ENCODE peak calls at places on chromosomes 11 and 22, in five cellular contexts. Q is K562, A is HepG2, E is SK-N-SH, S is H1. I is an unnamed sample.

GRCh38 chr11:132068556-132068955 is 698.1 kb downstream of the NTM start:
- DNase-seq in A (no peak), Q (no peak), E (no peak), S (no peak), I (no peak)

GRCh38 chr11:3984896-3985295 is 109.7 kb upstream of the RRM1 start:
- DNase-seq in E (peak; percentile 27), S (no peak), Q (peak; percentile 67), A (no peak), I (no peak)

GRCh38 chr11:95082576-95083001 is 7.1 kb upstream of the ENDOD1 start:
- DNase-seq in S (no peak), E (no peak), A (no peak), Q (no peak), I (no peak)

GRCh38 chr11:46529086-46529905 is 64.5 kb downstream of the AMBRA1 start:
- DNase-seq in A (peak; percentile 55), S (peak; percentile 92), E (peak; percentile 83), Q (peak; percentile 90), I (no peak)

GRCh38 chr11:103091024-103091423 is 936 bp downstream of the DCUN1D5 start:
- DNase-seq in E (peak; percentile 25), A (peak; percentile 12), S (no peak), Q (no peak), I (no peak)

GRCh38 chr22:40203568-40203967 is 25.8 kb downstream of the TNRC6B start:
- DNase-seq in Q (no peak), S (no peak), E (no peak), A (no peak), I (no peak)

GRCh38 chr11:33507967-33508366 is 192.7 kb downstream of the C11orf91 start:
- DNase-seq in S (no peak), E (no peak), A (peak; percentile 21), Q (no peak), I (no peak)

GRCh38 chr11:8638300-8638699 is 44.2 kb downstream of the TRIM66 start:
- DNase-seq in Q (peak; percentile 49), A (no peak), E (no peak), S (no peak), I (no peak)

GRCh38 chr11:113365895-113366294 is 21.7 kb upstream of the ANKK1 start:
- DNase-seq in Q (no peak), S (no peak), E (no peak), A (no peak), I (no peak)

GRCh38 chr11:129596361-129596760 is 219.3 kb upstream of the TMEM45B start:
- DNase-seq in S (no peak), E (no peak), Q (no peak), A (no peak), I (no peak)

GRCh38 chr11:126990716-126991480 is 9.7 kb downstream of the KIRREL3 start:
- DNase-seq in S (no peak), A (no peak), Q (no peak), E (no peak), I (no peak)

GRCh38 chr11:43992834-43993637 is 50.6 kb downstream of the C11orf96 start:
- DNase-seq in A (no peak), Q (no peak), E (no peak), S (no peak), I (no peak)

GRCh38 chr11:44746894-44747293 is 20.1 kb downstream of the TSPAN18 start:
- DNase-seq in E (peak; percentile 59), A (no peak), S (no peak), Q (no peak), I (no peak)

GRCh38 chr11:75313457-75314272 is 37.8 kb downstream of the ARRB1 start:
- DNase-seq in E (no peak), Q (peak; percentile 65), A (no peak), S (no peak), I (no peak)

GRCh38 chr11:393219-394033 is 583 bp upstream of the PKP3 start:
- DNase-seq in A (peak; percentile 54), E (no peak), S (no peak), Q (peak; percentile 95), I (no peak)

GRCh38 chr11:58577441-58578135 is 1.3 kb upstream of the ZFP91 start:
- DNase-seq in A (peak; percentile 33), Q (no peak), S (peak; percentile 74), E (no peak), I (peak; percentile 66)

GRCh38 chr11:65811764-65812475 is 21.8 kb upstream of the SNX32 start:
- DNase-seq in A (no peak), S (no peak), Q (no peak), E (no peak), I (no peak)

GRCh38 chr11:110196241-110196754 is 100.1 kb downstream of the RDX start:
- DNase-seq in E (no peak), S (no peak), A (peak; percentile 25), Q (no peak), I (no peak)

GRCh38 chr11:84420261-84420660 is 1134.1 kb upstream of the CCDC90B start:
- DNase-seq in S (no peak), Q (no peak), E (no peak), A (no peak), I (no peak)

GRCh38 chr11:132336781-132337535 is 966.5 kb downstream of the NTM start:
- DNase-seq in S (no peak), E (no peak), Q (no peak), A (no peak), I (no peak)

GRCh38 chr11:105910095-105910715 is 111.8 kb downstream of the MSANTD4 start:
- DNase-seq in A (no peak), E (no peak), Q (no peak), S (no peak), I (no peak)

GRCh38 chr11:30171661-30172060 is 59.2 kb upstream of the FSHB start:
- DNase-seq in E (no peak), A (no peak), Q (no peak), S (no peak), I (no peak)

GRCh38 chr11:60251485-60252207 is 8.7 kb upstream of the MS4A4E start:
- DNase-seq in A (peak; percentile 23), Q (peak; percentile 37), S (no peak), E (peak; percentile 2), I (peak; percentile 59)

GRCh38 chr11:28146123-28146751 is 38.0 kb downstream of the METTL15 start:
- DNase-seq in S (no peak), E (no peak), A (peak; percentile 59), Q (peak; percentile 8), I (no peak)

GRCh38 chr11:130436171-130436570 is 7.8 kb upstream of the ADAMTS8 start:
- DNase-seq in Q (no peak), A (no peak), S (no peak), E (no peak), I (no peak)

DNA sequence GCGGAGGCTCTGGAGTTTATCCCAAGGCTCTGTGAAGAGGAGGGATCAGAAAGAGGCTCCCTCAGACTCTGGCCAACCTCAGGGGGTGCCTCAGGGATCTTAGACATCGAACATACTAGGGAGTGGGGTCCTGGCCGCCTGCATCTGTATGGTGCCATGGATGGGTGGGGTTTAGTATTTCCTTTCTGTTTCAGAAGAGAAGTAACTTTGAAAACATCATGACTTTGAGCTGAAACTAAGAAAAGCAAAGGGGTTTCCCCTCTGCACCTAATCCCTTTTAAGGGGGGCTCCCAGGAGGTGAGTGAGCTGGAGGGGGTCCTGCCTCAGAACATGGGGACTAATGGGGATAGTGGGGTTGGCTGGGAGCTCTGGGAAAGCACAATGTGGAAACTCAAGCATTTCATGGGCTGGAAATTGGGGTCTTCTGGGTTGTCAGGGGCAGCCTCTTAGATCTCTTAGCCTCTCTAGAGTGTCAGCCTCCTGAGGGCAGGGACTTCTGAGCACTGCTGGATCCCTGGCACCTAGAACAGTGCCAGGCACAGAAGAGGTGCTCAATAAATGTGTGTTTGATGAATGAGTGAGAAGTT is 11.8 kb upstream of the SSTR3 start:
- DNase-seq in S (no peak), A (no peak), Q (no peak), E (no peak), I (no peak)
- TF ChIP-seq RFX5 in S (no peak), A (no peak), Q (no peak), E (no peak), I (no peak)

DNA sequence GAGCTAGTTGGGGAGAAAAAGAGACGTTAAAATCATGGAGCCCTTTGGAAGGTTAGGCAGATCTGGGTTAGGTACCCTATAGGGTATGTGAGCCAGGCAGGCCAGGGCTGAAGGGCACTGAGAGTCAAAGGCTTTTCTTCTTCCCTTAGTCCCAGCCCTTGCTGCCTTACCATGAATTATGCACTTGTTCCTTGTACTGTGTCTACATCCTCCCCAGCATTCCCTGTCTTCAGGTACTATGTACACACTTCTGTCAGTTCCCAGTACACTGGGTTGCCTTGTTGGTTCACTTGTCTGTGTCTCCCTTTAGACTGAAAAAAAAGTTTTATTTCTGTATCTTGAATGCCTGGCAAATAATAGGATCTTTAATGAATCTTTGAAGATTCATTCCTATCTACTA is 16.9 kb downstream of the RNF185 start:
- DNase-seq in A (no peak), S (no peak), E (no peak), Q (no peak), I (no peak)
- H3K79me2 ChIP-seq in A (peaks cover 41% of the 10 kb centered on the region), S (no peaks in the 10 kb centered on the region), E (peaks cover 80% of the 10 kb centered on the region), Q (no peaks in the 10 kb centered on the region), I (peaks cover 2% of the 10 kb centered on the region)

GRCh38 chr22:26779108-26779507 is 121.7 kb downstream of the MIAT start:
- DNase-seq in A (no peak), Q (no peak), S (no peak), E (peak; percentile 63), I (no peak)
- TF ChIP-seq RFX5 in A (no peak), Q (no peak), S (no peak), E (no peak), I (no peak)

GRCh38 chr11:83039566-83039965 is 32.1 kb downstream of the RAB30 start:
- DNase-seq in Q (no peak), S (no peak), A (no peak), E (no peak), I (no peak)
- H3K79me2 ChIP-seq in Q (no peaks in the 10 kb centered on the region), S (no peaks in the 10 kb centered on the region), A (peaks cover 4% of the 10 kb centered on the region), E (peaks cover 45% of the 10 kb centered on the region), I (peaks cover 8% of the 10 kb centered on the region)

GRCh38 chr22:49774499-49775151 is 53.0 kb downstream of the BRD1 start:
- DNase-seq in Q (no peak), A (no peak), S (no peak), E (no peak), I (no peak)
- TF ChIP-seq RFX5 in Q (no peak), A (no peak), S (no peak), E (no peak), I (no peak)

GRCh38 chr22:17419348-17419747 is 50.1 kb downstream of the CECR2 start:
- DNase-seq in E (no peak), A (no peak), S (no peak), Q (no peak), I (no peak)
- H3K79me2 ChIP-seq in E (no peaks in the 10 kb centered on the region), A (no peaks in the 10 kb centered on the region), S (peaks cover 97% of the 10 kb centered on the region), Q (no peaks in the 10 kb centered on the region), I (no peaks in the 10 kb centered on the region)

GRCh38 chr11:61362542-61362875 is 335 bp downstream of the TMEM138 start:
- DNase-seq in A (peak; percentile 35), S (no peak), E (peak; percentile 53), Q (peak; percentile 48), I (no peak)
- TF ChIP-seq RFX5 in A (no peak), S (no peak), E (no peak), Q (no peak), I (no peak)

I was measured in GM12878.